ENCODE peak calls at places on chromosomes 11 and 22, in seven cellular contexts. E, I, M, C, J, Y and A are unnamed samples.

GRCh38 chr11:44178381-44178780 is 82.9 kb downstream of the EXT2 start:
- DNase-seq in Y (no peak), I (no peak), E (peak; percentile 35), M (no peak), J (no peak), C (peak; percentile 21), A (no peak)

GRCh38 chr22:36733271-36733670 is 29.7 kb upstream of the CACNG2 start:
- DNase-seq in J (no peak), E (no peak), C (no peak), M (no peak), I (no peak), Y (no peak), A (no peak)

GRCh38 chr11:27392715-27393114 is 29.7 kb upstream of the CCDC34 start:
- DNase-seq in E (peak; percentile 73), I (no peak), C (peak; percentile 14), J (no peak), M (no peak), Y (no peak), A (peak; percentile 61)

GRCh38 chr11:8615633-8616032 is 21.6 kb upstream of the STK33 start:
- DNase-seq in E (no peak), M (no peak), J (no peak), Y (no peak), C (no peak), I (no peak), A (peak; percentile 88)

GRCh38 chr11:84780689-84781293 is 846.4 kb downstream of the DLG2 start:
- DNase-seq in Y (peak; percentile 26), I (peak; percentile 40), J (peak; percentile 26), E (peak; percentile 47), C (peak; percentile 2), M (no peak), A (peak; percentile 47)

GRCh38 chr11:12090061-12090572 is 20.3 kb upstream of the MICAL2 start:
- DNase-seq in J (peak; percentile 85), Y (no peak), E (no peak), M (peak; percentile 34), I (peak; percentile 82), C (no peak), A (peak; percentile 95)

GRCh38 chr11:119617343-119617713 is 111.7 kb downstream of the NECTIN1 start:
- DNase-seq in M (no peak), C (no peak), Y (no peak), I (no peak), J (no peak), E (no peak), A (no peak)

GRCh38 chr11:14380947-14381555 is 22.1 kb upstream of the RRAS2 start:
- DNase-seq in E (peak; percentile 56), M (peak; percentile 79), Y (peak; percentile 57), J (peak; percentile 32), C (peak; percentile 63), I (peak; percentile 73), A (peak; percentile 53)

GRCh38 chr11:2529636-2530035 is 84.8 kb downstream of the KCNQ1 start:
- DNase-seq in M (no peak), E (no peak), C (no peak), J (no peak), I (no peak), Y (no peak), A (no peak)

GRCh38 chr22:20033045-20033706 is 12.3 kb downstream of the TANGO2 start:
- DNase-seq in J (no peak), I (no peak), E (no peak), M (peak; percentile 49), Y (no peak), C (no peak), A (no peak)

GRCh38 chr11:1219446-1219835 is 3.4 kb upstream of the MUC5B start:
- DNase-seq in Y (no peak), M (no peak), E (no peak), J (no peak), C (no peak), I (no peak), A (no peak)

GRCh38 chr22:44347098-44347497 is 34.3 kb upstream of the SHISAL1 start:
- DNase-seq in M (no peak), J (no peak), E (no peak), Y (no peak), C (peak; percentile 46), I (no peak), A (no peak)

GRCh38 chr22:50192056-50192824 is 6.5 kb downstream of the TRABD start:
- DNase-seq in M (peak; percentile 13), E (no peak), C (no peak), J (no peak), Y (no peak), I (no peak), A (peak; percentile 71)

GRCh38 chr22:50401907-50402306 is 58.8 kb downstream of the PPP6R2 start:
- DNase-seq in C (no peak), I (no peak), M (no peak), Y (no peak), J (no peak), E (no peak), A (no peak)

GRCh38 chr11:3049430-3050243 is 7.6 kb downstream of the CARS1 start:
- DNase-seq in E (peak; percentile 95), J (peak; percentile 36), I (peak; percentile 83), M (peak; percentile 69), Y (no peak), C (peak; percentile 97), A (peak; percentile 82)

GRCh38 chr11:45092901-45093760 is 53.3 kb upstream of the PRDM11 start:
- DNase-seq in Y (no peak), C (peak; percentile 50), J (no peak), M (no peak), E (peak; percentile 51), I (no peak), A (peak; percentile 80)

GRCh38 chr11:65112226-65112550 is 516 bp downstream of the TM7SF2 start:
- DNase-seq in J (no peak), C (no peak), Y (no peak), E (no peak), I (no peak), M (peak; percentile 36), A (no peak)

GRCh38 chr11:126628790-126629621 is 273.5 kb downstream of the ST3GAL4 start:
- DNase-seq in E (no peak), C (no peak), I (no peak), M (no peak), J (no peak), Y (no peak), A (no peak)

GRCh38 chr11:19853016-19853415 is 140.4 kb downstream of the NAV2 start:
- DNase-seq in E (no peak), C (peak; percentile 36), Y (no peak), I (no peak), J (no peak), M (no peak), A (peak; percentile 17)

GRCh38 chr11:126391970-126392637 is 36.6 kb downstream of the ST3GAL4 start:
- DNase-seq in M (no peak), E (no peak), Y (no peak), I (no peak), J (no peak), C (no peak), A (peak; percentile 91)

GRCh38 chr11:36469063-36469462 is 41.0 kb downstream of the TRAF6 start:
- DNase-seq in C (no peak), I (no peak), Y (no peak), J (no peak), E (peak; percentile 44), M (no peak), A (no peak)

GRCh38 chr11:37511425-37511933 is 913.4 kb upstream of the RAG2 start:
- DNase-seq in I (peak; percentile 6), M (no peak), J (no peak), Y (no peak), C (no peak), E (peak; percentile 49), A (peak; percentile 90)

GRCh38 chr22:48315415-48316244 is 1512.0 kb downstream of the BRD1 start:
- DNase-seq in C (no peak), I (no peak), E (no peak), Y (no peak), J (no peak), M (no peak), A (no peak)

GRCh38 chr11:105109855-105110750 is 29.5 kb downstream of the CARD18 start:
- DNase-seq in C (no peak), I (no peak), J (no peak), Y (no peak), E (peak; percentile 9), M (peak; percentile 16), A (peak; percentile 33)